ENCODE peak calls at places on chromosomes 2 and 18, in five cellular contexts. One of them, this sample, is unnamed.

GRCh38 chr2:26623541-26624497 is 17.3 kb downstream of the CIB4 start:
- DNase-seq in HCT116: no peak
- DNase-seq in left ventricle myocardium inferior: no peak
- DNase-seq in BJ: no peak
- DNase-seq in left lung: no peak
- DNase-seq in this sample: no peak

GRCh38 chr2:141200191-141200590 is 930.6 kb downstream of the LRP1B start:
- DNase-seq in HCT116: no peak
- DNase-seq in left ventricle myocardium inferior: no peak
- DNase-seq in BJ: no peak
- DNase-seq in left lung: no peak
- DNase-seq in this sample: no peak

GRCh38 chr2:233501198-233502076 is 65.1 kb downstream of the USP40 start:
- DNase-seq in HCT116: no peak
- DNase-seq in left ventricle myocardium inferior: no peak
- DNase-seq in BJ: no peak
- DNase-seq in left lung: no peak
- DNase-seq in this sample: peak; percentile 33

GRCh38 chr2:63444565-63445288 is 143.6 kb downstream of the WDPCP start:
- DNase-seq in HCT116: no peak
- DNase-seq in left ventricle myocardium inferior: no peak
- DNase-seq in BJ: no peak
- DNase-seq in left lung: no peak
- DNase-seq in this sample: no peak

GRCh38 chr2:96175951-96176350 is 30.7 kb upstream of the DUSP2 start:
- DNase-seq in HCT116: no peak
- DNase-seq in left ventricle myocardium inferior: no peak
- DNase-seq in BJ: peak; percentile 6
- DNase-seq in left lung: no peak
- DNase-seq in this sample: no peak

GRCh38 chr2:125070726-125071505 is 1045.8 kb downstream of the CNTNAP5 start:
- DNase-seq in HCT116: no peak
- DNase-seq in left ventricle myocardium inferior: no peak
- DNase-seq in BJ: no peak
- DNase-seq in left lung: no peak
- DNase-seq in this sample: no peak

GRCh38 chr2:54942373-54942772 is 107.9 kb downstream of the RTN4 start:
- DNase-seq in HCT116: no peak
- DNase-seq in left ventricle myocardium inferior: no peak
- DNase-seq in BJ: no peak
- DNase-seq in left lung: no peak
- DNase-seq in this sample: no peak

GRCh38 chr2:197205590-197206215 is 104.9 kb downstream of the ANKRD44 start:
- DNase-seq in HCT116: no peak
- DNase-seq in left ventricle myocardium inferior: no peak
- DNase-seq in BJ: no peak
- DNase-seq in left lung: no peak
- DNase-seq in this sample: no peak

GRCh38 chr18:4603955-4604354 is 148.8 kb upstream of the DLGAP1 start:
- DNase-seq in HCT116: no peak
- DNase-seq in left ventricle myocardium inferior: no peak
- DNase-seq in BJ: no peak
- DNase-seq in left lung: no peak
- DNase-seq in this sample: no peak

GRCh38 chr2:59912076-59912475 is 641.4 kb downstream of the BCL11A start:
- DNase-seq in HCT116: no peak
- DNase-seq in left ventricle myocardium inferior: no peak
- DNase-seq in BJ: no peak
- DNase-seq in left lung: no peak
- DNase-seq in this sample: no peak

GRCh38 chr2:47535991-47536390 is 133.0 kb downstream of the MSH2 start:
- DNase-seq in HCT116: no peak
- DNase-seq in left ventricle myocardium inferior: no peak
- DNase-seq in BJ: no peak
- DNase-seq in left lung: no peak
- DNase-seq in this sample: no peak

GRCh38 chr2:227536445-227536844 is 62.2 kb upstream of the SCYGR2 start:
- DNase-seq in HCT116: no peak
- DNase-seq in left ventricle myocardium inferior: no peak
- DNase-seq in BJ: no peak
- DNase-seq in left lung: no peak
- DNase-seq in this sample: no peak

GRCh38 chr18:58095655-58096054 is 51.6 kb downstream of the NEDD4L start:
- DNase-seq in HCT116: no peak
- DNase-seq in left ventricle myocardium inferior: no peak
- DNase-seq in BJ: no peak
- DNase-seq in left lung: no peak
- DNase-seq in this sample: no peak

GRCh38 chr2:65278450-65279030 is 50.9 kb downstream of the ACTR2 start:
- DNase-seq in HCT116: no peak
- DNase-seq in left ventricle myocardium inferior: no peak
- DNase-seq in BJ: no peak
- DNase-seq in left lung: no peak
- DNase-seq in this sample: no peak

GRCh38 chr18:36298113-36298701 is 694 bp downstream of the FHOD3 start:
- DNase-seq in HCT116: no peak
- DNase-seq in left ventricle myocardium inferior: no peak
- DNase-seq in BJ: no peak
- DNase-seq in left lung: no peak
- DNase-seq in this sample: no peak

GRCh38 chr2:70647873-70648481 is 94.4 kb upstream of the TGFA start:
- DNase-seq in HCT116: peak; percentile 55
- DNase-seq in left ventricle myocardium inferior: peak; percentile 54
- DNase-seq in BJ: peak; percentile 3
- DNase-seq in left lung: peak; percentile 51
- DNase-seq in this sample: peak; percentile 19

GRCh38 chr18:58087928-58088722 is 44.1 kb downstream of the NEDD4L start:
- DNase-seq in HCT116: no peak
- DNase-seq in left ventricle myocardium inferior: no peak
- DNase-seq in BJ: no peak
- DNase-seq in left lung: peak; percentile 61
- DNase-seq in this sample: no peak

GRCh38 chr2:221997100-221997499 is 301.7 kb downstream of the PAX3 start:
- DNase-seq in HCT116: peak; percentile 43
- DNase-seq in left ventricle myocardium inferior: no peak
- DNase-seq in BJ: peak; percentile 40
- DNase-seq in left lung: no peak
- DNase-seq in this sample: no peak

GRCh38 chr2:109450574-109451265 is 163.0 kb downstream of the SEPTIN10 start:
- DNase-seq in HCT116: no peak
- DNase-seq in left ventricle myocardium inferior: peak; percentile 40
- DNase-seq in BJ: no peak
- DNase-seq in left lung: peak; percentile 13
- DNase-seq in this sample: no peak

GRCh38 chr2:75752828-75753227 is 42.1 kb upstream of the GCFC2 start:
- DNase-seq in HCT116: no peak
- DNase-seq in left ventricle myocardium inferior: no peak
- DNase-seq in BJ: no peak
- DNase-seq in left lung: no peak
- DNase-seq in this sample: no peak

GRCh38 chr2:69278366-69278765 is 108.7 kb downstream of the GFPT1 start:
- DNase-seq in HCT116: no peak
- DNase-seq in left ventricle myocardium inferior: no peak
- DNase-seq in BJ: no peak
- DNase-seq in left lung: no peak
- DNase-seq in this sample: no peak

GRCh38 chr2:188788621-188789020 is 185.6 kb upstream of the COL3A1 start:
- DNase-seq in HCT116: peak; percentile 57
- DNase-seq in left ventricle myocardium inferior: peak; percentile 58
- DNase-seq in BJ: no peak
- DNase-seq in left lung: peak; percentile 51
- DNase-seq in this sample: no peak

GRCh38 chr2:101704046-101704466 is 6.5 kb downstream of the MAP4K4 start:
- DNase-seq in HCT116: no peak
- DNase-seq in left ventricle myocardium inferior: no peak
- DNase-seq in BJ: peak; percentile 67
- DNase-seq in left lung: peak; percentile 50
- DNase-seq in this sample: no peak

GRCh38 chr2:80326214-80326613 is 21.7 kb upstream of the LRRTM1 start:
- DNase-seq in HCT116: no peak
- DNase-seq in left ventricle myocardium inferior: no peak
- DNase-seq in BJ: no peak
- DNase-seq in left lung: no peak
- DNase-seq in this sample: no peak

GRCh38 chr18:10497350-10497749 is 28.5 kb upstream of the NAPG start:
- DNase-seq in HCT116: no peak
- DNase-seq in left ventricle myocardium inferior: no peak
- DNase-seq in BJ: no peak
- DNase-seq in left lung: no peak
- DNase-seq in this sample: no peak

GRCh38 chr2:103815732-103816131 is 1038.2 kb upstream of the POU3F3 start:
- DNase-seq in HCT116: no peak
- DNase-seq in left ventricle myocardium inferior: no peak
- DNase-seq in BJ: no peak
- DNase-seq in left lung: no peak
- DNase-seq in this sample: no peak

GRCh38 chr2:86747708-86748627 is 27.9 kb downstream of the RMND5A start:
- DNase-seq in HCT116: peak; percentile 31
- DNase-seq in left ventricle myocardium inferior: no peak
- DNase-seq in BJ: peak; percentile 57
- DNase-seq in left lung: no peak
- DNase-seq in this sample: peak; percentile 33

GRCh38 chr2:134230885-134231284 is 23.0 kb upstream of the MGAT5 start:
- DNase-seq in HCT116: no peak
- DNase-seq in left ventricle myocardium inferior: no peak
- DNase-seq in BJ: no peak
- DNase-seq in left lung: no peak
- DNase-seq in this sample: no peak

GRCh38 chr2:96527052-96527964 is 9.2 kb upstream of the ARID5A start:
- DNase-seq in HCT116: no peak
- DNase-seq in left ventricle myocardium inferior: no peak
- DNase-seq in BJ: no peak
- DNase-seq in left lung: no peak
- DNase-seq in this sample: no peak

DNA sequence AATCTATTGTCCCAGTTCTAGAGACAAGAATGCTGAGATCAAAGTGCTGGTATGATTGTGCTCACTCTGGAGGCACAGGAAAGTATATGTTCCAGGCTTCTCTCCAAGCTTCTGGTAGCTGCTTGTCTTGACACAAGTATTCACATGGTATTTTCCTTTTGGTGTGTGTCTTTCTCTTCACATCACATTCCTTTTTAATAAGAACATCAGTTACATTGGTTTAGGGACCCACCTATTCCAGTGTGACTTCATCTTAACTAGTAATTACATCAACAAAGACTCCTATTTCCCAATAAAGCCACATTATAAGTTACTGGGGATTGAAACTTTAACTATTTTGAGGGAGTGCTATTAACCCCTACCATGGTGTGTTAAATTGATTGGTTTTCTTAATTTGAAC is 119.1 kb downstream of the FSIP2 start:
- DNase-seq in HCT116: no peak
- DNase-seq in left ventricle myocardium inferior: no peak
- DNase-seq in BJ: no peak
- DNase-seq in left lung: no peak
- DNase-seq in this sample: no peak
- TF ChIP-seq CTCF in HCT116: no peak
- TF ChIP-seq CTCF in left ventricle myocardium inferior: no peak
- TF ChIP-seq CTCF in BJ: no peak
- TF ChIP-seq CTCF in left lung: no peak
- TF ChIP-seq CTCF in this sample: no peak

DNA sequence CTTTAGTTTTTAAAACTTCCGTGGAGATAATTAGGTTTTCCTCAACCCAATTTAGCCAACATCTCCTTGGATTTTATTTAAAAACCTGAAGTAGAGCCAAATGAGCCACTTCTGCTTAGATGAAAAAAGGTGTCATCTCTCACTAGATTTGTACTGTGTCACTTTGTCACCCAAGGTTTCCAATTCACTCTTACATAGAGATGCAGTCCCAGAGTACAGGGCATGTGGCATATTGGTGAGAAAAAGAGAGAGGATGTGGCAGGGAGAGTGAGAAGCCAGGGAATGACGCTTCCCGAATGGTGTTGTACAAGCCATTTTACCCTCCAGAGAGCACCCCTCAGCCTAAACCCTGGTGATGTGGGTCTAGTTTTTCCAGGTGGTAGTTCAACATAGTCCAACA is 44.4 kb upstream of the CTLA4 start:
- DNase-seq in HCT116: no peak
- DNase-seq in left ventricle myocardium inferior: no peak
- DNase-seq in BJ: no peak
- DNase-seq in left lung: no peak
- DNase-seq in this sample: no peak
- H3K4me3 ChIP-seq in HCT116: no peak overlapping the region
- H3K4me3 ChIP-seq in left ventricle myocardium inferior: no peak overlapping the region
- H3K4me3 ChIP-seq in BJ: no peak overlapping the region
- H3K4me3 ChIP-seq in left lung: no peak overlapping the region
- H3K4me3 ChIP-seq in this sample: no peak overlapping the region

DNA sequence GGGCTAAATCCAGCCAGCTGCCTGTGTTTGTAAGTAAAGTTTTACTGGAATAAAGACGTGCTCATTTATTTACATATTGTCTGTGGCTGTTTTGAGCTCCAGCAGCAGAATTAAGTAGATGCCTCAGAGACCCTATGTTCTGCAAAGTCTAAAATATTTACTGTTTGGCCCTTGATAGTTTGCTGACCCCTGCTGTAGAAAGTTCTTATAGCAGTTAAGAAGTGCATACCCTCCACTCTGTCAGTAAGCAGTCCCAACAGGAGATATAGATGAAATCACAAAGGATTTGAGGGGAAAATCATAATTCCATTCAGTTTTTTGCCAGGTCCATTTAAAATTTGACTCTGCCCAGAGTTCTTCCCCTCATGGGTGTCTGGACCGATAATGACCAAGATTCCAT is 50.1 kb upstream of the ITM2C start:
- DNase-seq in HCT116: no peak
- DNase-seq in left ventricle myocardium inferior: no peak
- DNase-seq in BJ: no peak
- DNase-seq in left lung: no peak
- DNase-seq in this sample: no peak
- TF ChIP-seq CTCF in HCT116: peak; percentile 56
- TF ChIP-seq CTCF in left ventricle myocardium inferior: peak; percentile 29
- TF ChIP-seq CTCF in BJ: peak; percentile 60
- TF ChIP-seq CTCF in left lung: no peak
- TF ChIP-seq CTCF in this sample: peak; percentile 30

DNA sequence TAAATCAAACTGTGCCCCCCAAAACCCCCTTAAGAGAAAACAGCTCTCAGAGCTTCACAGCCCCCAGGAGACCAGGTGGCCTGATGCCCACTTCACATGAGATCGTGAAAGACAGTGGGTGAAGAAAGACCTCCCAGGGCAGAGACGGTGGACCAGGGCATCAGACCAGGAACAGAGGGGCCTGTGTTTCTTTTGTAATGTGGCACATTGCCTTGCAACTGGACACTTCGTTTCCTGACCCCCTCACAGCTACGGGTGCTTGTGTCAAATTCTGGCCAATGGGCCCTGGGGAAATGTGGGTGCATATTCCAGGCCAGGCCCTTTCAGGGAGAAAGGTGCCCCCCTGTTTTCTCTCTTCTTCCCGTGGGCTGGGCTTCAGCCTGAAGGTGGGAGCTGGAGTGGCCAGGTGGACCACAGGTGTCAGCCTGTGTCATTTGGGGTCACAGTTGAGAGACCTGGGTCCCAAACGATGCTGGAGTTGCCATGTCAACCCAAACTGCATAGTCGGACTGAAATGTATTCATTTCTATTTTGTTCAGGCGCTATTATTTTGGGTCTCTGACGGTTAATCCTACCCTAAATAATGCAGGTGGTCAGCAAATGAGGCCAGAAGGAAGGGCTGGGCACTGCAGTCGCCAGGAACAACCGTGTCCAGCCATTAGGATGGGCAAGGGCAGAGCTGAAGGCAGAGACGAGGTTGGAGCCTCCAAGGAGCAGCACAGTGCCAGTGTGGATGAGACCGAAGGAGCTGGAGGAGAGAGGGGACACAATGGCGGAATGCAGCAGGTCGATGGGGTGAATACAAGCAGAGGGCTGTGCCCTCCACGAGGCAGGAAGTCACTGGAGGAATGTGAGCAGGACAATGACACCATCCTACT is 338.2 kb downstream of the EIPR1 start:
- DNase-seq in HCT116: no peak
- DNase-seq in left ventricle myocardium inferior: no peak
- DNase-seq in BJ: no peak
- DNase-seq in left lung: no peak
- DNase-seq in this sample: no peak
- H3K4me3 ChIP-seq in HCT116: no peak overlapping the region
- H3K4me3 ChIP-seq in left ventricle myocardium inferior: no peak overlapping the region
- H3K4me3 ChIP-seq in BJ: no peak overlapping the region
- H3K4me3 ChIP-seq in left lung: no peak overlapping the region
- H3K4me3 ChIP-seq in this sample: no peak overlapping the region